ENCODE peak calls at places on chromosome 9, in nine cellular contexts. One of them, this sample, is unnamed.

GRCh38 chr9:87592554-87593394 is 95.1 kb downstream of the DAPK1 start:
- DNase-seq in epithelial cell of esophagus: no peak
- DNase-seq in EH: peak; percentile 78
- DNase-seq in ELF-1: no peak
- DNase-seq in stromal cell of bone marrow: peak; percentile 37
- DNase-seq in activated CD4-positive, alpha-beta T cell treated with anti-CD3 and anti-CD28 coated beads, Interleukin-2, amount 50 U/mL, for 48 hours: no peak
- DNase-seq in stimulated activated CD4-positive, alpha-beta T cell treated with anti-CD3 and anti-CD28 coated beads, Interleukin-4, amount 100 ng/mL, for 48 hours: no peak
- DNase-seq in hepatic stellate cell: no peak
- DNase-seq in GM12865: no peak
- DNase-seq in this sample: no peak

GRCh38 chr9:73782166-73782565 is 630.5 kb downstream of the ANXA1 start:
- DNase-seq in epithelial cell of esophagus: peak; percentile 21
- DNase-seq in EH: no peak
- DNase-seq in ELF-1: no peak
- DNase-seq in stromal cell of bone marrow: no peak
- DNase-seq in activated CD4-positive, alpha-beta T cell treated with anti-CD3 and anti-CD28 coated beads, Interleukin-2, amount 50 U/mL, for 48 hours: no peak
- DNase-seq in stimulated activated CD4-positive, alpha-beta T cell treated with anti-CD3 and anti-CD28 coated beads, Interleukin-4, amount 100 ng/mL, for 48 hours: no peak
- DNase-seq in hepatic stellate cell: no peak
- DNase-seq in GM12865: no peak
- DNase-seq in this sample: no peak

GRCh38 chr9:128361981-128362646 is 9.1 kb upstream of the URM1 start:
- DNase-seq in epithelial cell of esophagus: peak; percentile 82
- DNase-seq in EH: peak; percentile 87
- DNase-seq in ELF-1: peak; percentile 94
- DNase-seq in stromal cell of bone marrow: peak; percentile 75
- DNase-seq in activated CD4-positive, alpha-beta T cell treated with anti-CD3 and anti-CD28 coated beads, Interleukin-2, amount 50 U/mL, for 48 hours: peak; percentile 80
- DNase-seq in stimulated activated CD4-positive, alpha-beta T cell treated with anti-CD3 and anti-CD28 coated beads, Interleukin-4, amount 100 ng/mL, for 48 hours: peak; percentile 54
- DNase-seq in hepatic stellate cell: peak; percentile 92
- DNase-seq in GM12865: peak; percentile 76
- DNase-seq in this sample: peak; percentile 69

GRCh38 chr9:104906441-104907277 is 21.3 kb downstream of the ABCA1 start:
- DNase-seq in epithelial cell of esophagus: peak; percentile 4
- DNase-seq in EH: peak; percentile 78
- DNase-seq in ELF-1: no peak
- DNase-seq in stromal cell of bone marrow: peak; percentile 87
- DNase-seq in activated CD4-positive, alpha-beta T cell treated with anti-CD3 and anti-CD28 coated beads, Interleukin-2, amount 50 U/mL, for 48 hours: no peak
- DNase-seq in stimulated activated CD4-positive, alpha-beta T cell treated with anti-CD3 and anti-CD28 coated beads, Interleukin-4, amount 100 ng/mL, for 48 hours: no peak
- DNase-seq in hepatic stellate cell: peak; percentile 45
- DNase-seq in GM12865: no peak
- DNase-seq in this sample: no peak

GRCh38 chr9:20898885-20899554 is 132.4 kb downstream of the HACD4 start:
- DNase-seq in epithelial cell of esophagus: peak; percentile 93
- DNase-seq in EH: peak; percentile 30
- DNase-seq in ELF-1: no peak
- DNase-seq in stromal cell of bone marrow: peak; percentile 25
- DNase-seq in activated CD4-positive, alpha-beta T cell treated with anti-CD3 and anti-CD28 coated beads, Interleukin-2, amount 50 U/mL, for 48 hours: peak; percentile 4
- DNase-seq in stimulated activated CD4-positive, alpha-beta T cell treated with anti-CD3 and anti-CD28 coated beads, Interleukin-4, amount 100 ng/mL, for 48 hours: no peak
- DNase-seq in hepatic stellate cell: no peak
- DNase-seq in GM12865: no peak
- DNase-seq in this sample: no peak

GRCh38 chr9:98811051-98811650 is 3.7 kb downstream of the GALNT12 start:
- DNase-seq in epithelial cell of esophagus: peak; percentile 84
- DNase-seq in EH: peak; percentile 79
- DNase-seq in ELF-1: no peak
- DNase-seq in stromal cell of bone marrow: peak; percentile 97
- DNase-seq in activated CD4-positive, alpha-beta T cell treated with anti-CD3 and anti-CD28 coated beads, Interleukin-2, amount 50 U/mL, for 48 hours: no peak
- DNase-seq in stimulated activated CD4-positive, alpha-beta T cell treated with anti-CD3 and anti-CD28 coated beads, Interleukin-4, amount 100 ng/mL, for 48 hours: no peak
- DNase-seq in hepatic stellate cell: peak; percentile 77
- DNase-seq in GM12865: no peak
- DNase-seq in this sample: no peak

GRCh38 chr9:128903871-128904371 is 16.9 kb upstream of the PHYHD1 start:
- DNase-seq in epithelial cell of esophagus: no peak
- DNase-seq in EH: peak; percentile 52
- DNase-seq in ELF-1: no peak
- DNase-seq in stromal cell of bone marrow: no peak
- DNase-seq in activated CD4-positive, alpha-beta T cell treated with anti-CD3 and anti-CD28 coated beads, Interleukin-2, amount 50 U/mL, for 48 hours: peak; percentile 31
- DNase-seq in stimulated activated CD4-positive, alpha-beta T cell treated with anti-CD3 and anti-CD28 coated beads, Interleukin-4, amount 100 ng/mL, for 48 hours: no peak
- DNase-seq in hepatic stellate cell: no peak
- DNase-seq in GM12865: no peak
- DNase-seq in this sample: no peak

GRCh38 chr9:129672702-129673101 is 7.3 kb downstream of the PRRX2 start:
- DNase-seq in epithelial cell of esophagus: no peak
- DNase-seq in EH: no peak
- DNase-seq in ELF-1: no peak
- DNase-seq in stromal cell of bone marrow: no peak
- DNase-seq in activated CD4-positive, alpha-beta T cell treated with anti-CD3 and anti-CD28 coated beads, Interleukin-2, amount 50 U/mL, for 48 hours: no peak
- DNase-seq in stimulated activated CD4-positive, alpha-beta T cell treated with anti-CD3 and anti-CD28 coated beads, Interleukin-4, amount 100 ng/mL, for 48 hours: no peak
- DNase-seq in hepatic stellate cell: no peak
- DNase-seq in GM12865: no peak
- DNase-seq in this sample: no peak

GRCh38 chr9:97363661-97364299 is 48.1 kb upstream of the TDRD7 start:
- DNase-seq in epithelial cell of esophagus: no peak
- DNase-seq in EH: no peak
- DNase-seq in ELF-1: no peak
- DNase-seq in stromal cell of bone marrow: no peak
- DNase-seq in activated CD4-positive, alpha-beta T cell treated with anti-CD3 and anti-CD28 coated beads, Interleukin-2, amount 50 U/mL, for 48 hours: no peak
- DNase-seq in stimulated activated CD4-positive, alpha-beta T cell treated with anti-CD3 and anti-CD28 coated beads, Interleukin-4, amount 100 ng/mL, for 48 hours: no peak
- DNase-seq in hepatic stellate cell: no peak
- DNase-seq in GM12865: peak; percentile 72
- DNase-seq in this sample: no peak

GRCh38 chr9:109317979-109318671 is 2.7 kb downstream of the EPB41L4B start:
- DNase-seq in epithelial cell of esophagus: peak; percentile 94
- DNase-seq in EH: no peak
- DNase-seq in ELF-1: peak; percentile 67
- DNase-seq in stromal cell of bone marrow: no peak
- DNase-seq in activated CD4-positive, alpha-beta T cell treated with anti-CD3 and anti-CD28 coated beads, Interleukin-2, amount 50 U/mL, for 48 hours: no peak
- DNase-seq in stimulated activated CD4-positive, alpha-beta T cell treated with anti-CD3 and anti-CD28 coated beads, Interleukin-4, amount 100 ng/mL, for 48 hours: no peak
- DNase-seq in hepatic stellate cell: no peak
- DNase-seq in GM12865: no peak
- DNase-seq in this sample: no peak

GRCh38 chr9:79857188-79857587 is 285.4 kb downstream of the TLE4 start:
- DNase-seq in epithelial cell of esophagus: no peak
- DNase-seq in EH: no peak
- DNase-seq in ELF-1: no peak
- DNase-seq in stromal cell of bone marrow: no peak
- DNase-seq in activated CD4-positive, alpha-beta T cell treated with anti-CD3 and anti-CD28 coated beads, Interleukin-2, amount 50 U/mL, for 48 hours: no peak
- DNase-seq in stimulated activated CD4-positive, alpha-beta T cell treated with anti-CD3 and anti-CD28 coated beads, Interleukin-4, amount 100 ng/mL, for 48 hours: no peak
- DNase-seq in hepatic stellate cell: no peak
- DNase-seq in GM12865: no peak
- DNase-seq in this sample: no peak

This sample was measured in naive thymus-derived CD8-positive, alpha-beta T cell.